ENCODE peak calls at places on chromosomes 2 and 18, in six cellular contexts. One of them, this sample, is unnamed.

GRCh38 chr18:31680836-31681568 is 3.4 kb downstream of the B4GALT6 start:
- DNase-seq in HFF-Myc: no peak
- DNase-seq in cardiac muscle cell: no peak
- DNase-seq in PC-9: no peak
- DNase-seq in lung: no peak
- DNase-seq in fibroblast of lung: no peak
- DNase-seq in this sample: no peak

GRCh38 chr18:22841840-22842239 is 91.3 kb upstream of the RBBP8 start:
- DNase-seq in HFF-Myc: no peak
- DNase-seq in cardiac muscle cell: peak
- DNase-seq in PC-9: no peak
- DNase-seq in lung: no peak
- DNase-seq in fibroblast of lung: no peak
- DNase-seq in this sample: peak

GRCh38 chr2:75007819-75008218 is 49.4 kb downstream of the POLE4 start:
- DNase-seq in HFF-Myc: no peak
- DNase-seq in cardiac muscle cell: no peak
- DNase-seq in PC-9: no peak
- DNase-seq in lung: no peak
- DNase-seq in fibroblast of lung: no peak
- DNase-seq in this sample: no peak

GRCh38 chr2:169479257-169480078 is at the start of gene BBS5:
- DNase-seq in HFF-Myc: peak
- DNase-seq in cardiac muscle cell: peak
- DNase-seq in PC-9: no peak
- DNase-seq in lung: peak
- DNase-seq in fibroblast of lung: peak
- DNase-seq in this sample: peak

GRCh38 chr18:46596119-46596518 is 60.9 kb downstream of the LOXHD1 start:
- DNase-seq in HFF-Myc: peak
- DNase-seq in cardiac muscle cell: no peak
- DNase-seq in PC-9: no peak
- DNase-seq in lung: no peak
- DNase-seq in fibroblast of lung: no peak
- DNase-seq in this sample: no peak

GRCh38 chr2:88265352-88265960 is 95.3 kb downstream of the THNSL2 start:
- DNase-seq in HFF-Myc: peak
- DNase-seq in cardiac muscle cell: peak
- DNase-seq in PC-9: no peak
- DNase-seq in lung: no peak
- DNase-seq in fibroblast of lung: peak
- DNase-seq in this sample: no peak

GRCh38 chr18:56257215-56257614 is 381.2 kb downstream of the TXNL1 start:
- DNase-seq in HFF-Myc: no peak
- DNase-seq in cardiac muscle cell: peak
- DNase-seq in PC-9: peak
- DNase-seq in lung: no peak
- DNase-seq in fibroblast of lung: peak
- DNase-seq in this sample: peak

GRCh38 chr2:195395351-195395750 is 261.7 kb upstream of the SLC39A10 start:
- DNase-seq in HFF-Myc: no peak
- DNase-seq in cardiac muscle cell: peak
- DNase-seq in PC-9: no peak
- DNase-seq in lung: no peak
- DNase-seq in fibroblast of lung: peak
- DNase-seq in this sample: no peak

GRCh38 chr2:241820625-241821384 is 11.8 kb downstream of the NEU4 start:
- DNase-seq in HFF-Myc: no peak
- DNase-seq in cardiac muscle cell: no peak
- DNase-seq in PC-9: no peak
- DNase-seq in lung: no peak
- DNase-seq in fibroblast of lung: no peak
- DNase-seq in this sample: no peak

GRCh38 chr18:47296462-47296861 is 45.0 kb upstream of the SKOR2 start:
- DNase-seq in HFF-Myc: no peak
- DNase-seq in cardiac muscle cell: no peak
- DNase-seq in PC-9: no peak
- DNase-seq in lung: no peak
- DNase-seq in fibroblast of lung: no peak
- DNase-seq in this sample: no peak

GRCh38 chr2:121095257-121096080 is 189.5 kb downstream of the TFCP2L1 start:
- DNase-seq in HFF-Myc: no peak
- DNase-seq in cardiac muscle cell: peak
- DNase-seq in PC-9: peak
- DNase-seq in lung: peak
- DNase-seq in fibroblast of lung: peak
- DNase-seq in this sample: no peak

GRCh38 chr2:2320486-2321249 is 10.4 kb downstream of the MYT1L start:
- DNase-seq in HFF-Myc: no peak
- DNase-seq in cardiac muscle cell: no peak
- DNase-seq in PC-9: no peak
- DNase-seq in lung: no peak
- DNase-seq in fibroblast of lung: no peak
- DNase-seq in this sample: no peak

GRCh38 chr2:100104718-100105677 is 37.4 kb downstream of the AFF3 start:
- DNase-seq in HFF-Myc: no peak
- DNase-seq in cardiac muscle cell: peak
- DNase-seq in PC-9: no peak
- DNase-seq in lung: no peak
- DNase-seq in fibroblast of lung: peak
- DNase-seq in this sample: no peak

GRCh38 chr18:4248686-4249085 is 206.4 kb downstream of the DLGAP1 start:
- DNase-seq in HFF-Myc: no peak
- DNase-seq in cardiac muscle cell: no peak
- DNase-seq in PC-9: no peak
- DNase-seq in lung: no peak
- DNase-seq in fibroblast of lung: no peak
- DNase-seq in this sample: no peak

GRCh38 chr2:205686231-205687017 is 4.1 kb downstream of the NRP2 start:
- DNase-seq in HFF-Myc: no peak
- DNase-seq in cardiac muscle cell: peak
- DNase-seq in PC-9: no peak
- DNase-seq in lung: no peak
- DNase-seq in fibroblast of lung: peak
- DNase-seq in this sample: no peak

GRCh38 chr18:42514522-42514921 is 559.5 kb downstream of the PIK3C3 start:
- DNase-seq in HFF-Myc: no peak
- DNase-seq in cardiac muscle cell: no peak
- DNase-seq in PC-9: no peak
- DNase-seq in lung: no peak
- DNase-seq in fibroblast of lung: no peak
- DNase-seq in this sample: no peak

GRCh38 chr18:9941660-9942059 is 27.8 kb downstream of the VAPA start:
- DNase-seq in HFF-Myc: no peak
- DNase-seq in cardiac muscle cell: no peak
- DNase-seq in PC-9: no peak
- DNase-seq in lung: no peak
- DNase-seq in fibroblast of lung: no peak
- DNase-seq in this sample: no peak

GRCh38 chr2:165778653-165779451 is 15.2 kb downstream of the GALNT3 start:
- DNase-seq in HFF-Myc: no peak
- DNase-seq in cardiac muscle cell: peak
- DNase-seq in PC-9: no peak
- DNase-seq in lung: no peak
- DNase-seq in fibroblast of lung: no peak
- DNase-seq in this sample: no peak

GRCh38 chr2:136211671-136212070 is 93.7 kb upstream of the CXCR4 start:
- DNase-seq in HFF-Myc: no peak
- DNase-seq in cardiac muscle cell: no peak
- DNase-seq in PC-9: no peak
- DNase-seq in lung: no peak
- DNase-seq in fibroblast of lung: no peak
- DNase-seq in this sample: no peak

GRCh38 chr18:37042381-37042780 is 213.5 kb downstream of the KIAA1328 start:
- DNase-seq in HFF-Myc: no peak
- DNase-seq in cardiac muscle cell: no peak
- DNase-seq in PC-9: no peak
- DNase-seq in lung: no peak
- DNase-seq in fibroblast of lung: no peak
- DNase-seq in this sample: no peak

GRCh38 chr2:110854355-110855081 is 122.1 kb downstream of the ACOXL start:
- DNase-seq in HFF-Myc: no peak
- DNase-seq in cardiac muscle cell: no peak
- DNase-seq in PC-9: no peak
- DNase-seq in lung: no peak
- DNase-seq in fibroblast of lung: no peak
- DNase-seq in this sample: no peak

GRCh38 chr18:61554946-61555361 is 221.7 kb downstream of the CDH20 start:
- DNase-seq in HFF-Myc: no peak
- DNase-seq in cardiac muscle cell: no peak
- DNase-seq in PC-9: no peak
- DNase-seq in lung: no peak
- DNase-seq in fibroblast of lung: no peak
- DNase-seq in this sample: no peak

GRCh38 chr2:11583840-11584529 is 50.1 kb downstream of the GREB1 start:
- DNase-seq in HFF-Myc: peak
- DNase-seq in cardiac muscle cell: peak
- DNase-seq in PC-9: peak
- DNase-seq in lung: peak
- DNase-seq in fibroblast of lung: peak
- DNase-seq in this sample: peak

GRCh38 chr2:99910903-99911302 is 231.5 kb downstream of the AFF3 start:
- DNase-seq in HFF-Myc: no peak
- DNase-seq in cardiac muscle cell: no peak
- DNase-seq in PC-9: no peak
- DNase-seq in lung: no peak
- DNase-seq in fibroblast of lung: no peak
- DNase-seq in this sample: no peak

GRCh38 chr18:65146615-65147014 is 604.2 kb upstream of the CDH7 start:
- DNase-seq in HFF-Myc: no peak
- DNase-seq in cardiac muscle cell: no peak
- DNase-seq in PC-9: no peak
- DNase-seq in lung: no peak
- DNase-seq in fibroblast of lung: no peak
- DNase-seq in this sample: no peak

GRCh38 chr2:37506407-37507068 is 162.1 kb downstream of the QPCT start:
- DNase-seq in HFF-Myc: no peak
- DNase-seq in cardiac muscle cell: peak
- DNase-seq in PC-9: no peak
- DNase-seq in lung: no peak
- DNase-seq in fibroblast of lung: peak
- DNase-seq in this sample: peak

GRCh38 chr2:218168635-218169462 is 2.1 kb upstream of the CXCR1 start:
- DNase-seq in HFF-Myc: no peak
- DNase-seq in cardiac muscle cell: peak
- DNase-seq in PC-9: no peak
- DNase-seq in lung: peak
- DNase-seq in fibroblast of lung: peak
- DNase-seq in this sample: no peak

GRCh38 chr2:125630377-125630776 is 1025.6 kb upstream of the GYPC start:
- DNase-seq in HFF-Myc: no peak
- DNase-seq in cardiac muscle cell: no peak
- DNase-seq in PC-9: no peak
- DNase-seq in lung: no peak
- DNase-seq in fibroblast of lung: no peak
- DNase-seq in this sample: no peak

GRCh38 chr2:118056165-118056534 is 32.1 kb upstream of the INSIG2 start:
- DNase-seq in HFF-Myc: no peak
- DNase-seq in cardiac muscle cell: no peak
- DNase-seq in PC-9: peak
- DNase-seq in lung: no peak
- DNase-seq in fibroblast of lung: no peak
- DNase-seq in this sample: no peak
- H3K4me3 ChIP-seq in HFF-Myc: no peak
- H3K4me3 ChIP-seq in cardiac muscle cell: no peak
- H3K4me3 ChIP-seq in PC-9: no peak
- H3K4me3 ChIP-seq in lung: no peak
- H3K4me3 ChIP-seq in fibroblast of lung: no peak
- H3K4me3 ChIP-seq in this sample: no peak

DNA sequence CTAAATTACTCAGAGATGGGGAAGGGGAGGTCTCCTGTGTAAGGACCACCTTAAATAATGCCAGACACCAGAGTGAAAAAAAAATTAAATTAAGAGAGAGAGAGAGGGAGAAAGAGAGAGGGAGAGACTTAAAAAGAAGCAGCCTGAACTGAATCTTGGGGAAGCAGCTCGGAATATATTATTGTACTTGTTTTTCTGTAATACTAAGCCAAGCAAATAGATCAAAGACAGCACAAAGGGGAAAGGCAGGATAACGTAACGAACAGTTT is 4.6 kb downstream of the ZEB2 start:
- DNase-seq in HFF-Myc: no peak
- DNase-seq in cardiac muscle cell: no peak
- DNase-seq in PC-9: no peak
- DNase-seq in lung: no peak
- DNase-seq in fibroblast of lung: no peak
- DNase-seq in this sample: no peak
- H3K4me3 ChIP-seq in HFF-Myc: peak
- H3K4me3 ChIP-seq in cardiac muscle cell: peak
- H3K4me3 ChIP-seq in PC-9: no peak
- H3K4me3 ChIP-seq in lung: peak
- H3K4me3 ChIP-seq in fibroblast of lung: peak
- H3K4me3 ChIP-seq in this sample: peak

DNA sequence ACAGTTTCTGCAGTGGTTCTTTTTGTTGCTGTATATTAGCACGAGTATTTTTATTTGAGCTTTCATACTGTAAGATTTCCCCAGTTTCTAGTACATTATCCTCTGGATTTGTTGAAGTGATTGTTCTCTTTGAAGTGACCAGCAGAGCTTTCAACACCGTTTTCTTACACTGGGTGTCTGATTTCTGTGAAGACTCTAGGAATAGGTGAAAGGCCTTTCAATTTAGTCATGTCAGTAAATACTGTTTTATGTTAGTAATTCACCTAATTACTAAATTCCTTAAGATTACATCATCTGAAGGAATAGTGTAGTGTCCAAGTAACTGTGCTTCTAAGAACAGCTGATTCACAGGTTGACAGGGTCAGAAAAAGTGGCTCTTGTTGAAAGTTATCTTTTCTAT is 2.3 kb downstream of the PPM1B start:
- DNase-seq in HFF-Myc: no peak
- DNase-seq in cardiac muscle cell: peak
- DNase-seq in PC-9: peak
- DNase-seq in lung: no peak
- DNase-seq in fibroblast of lung: peak
- DNase-seq in this sample: peak
- H3K4me3 ChIP-seq in HFF-Myc: peak
- H3K4me3 ChIP-seq in cardiac muscle cell: peak
- H3K4me3 ChIP-seq in PC-9: peak
- H3K4me3 ChIP-seq in lung: no peak
- H3K4me3 ChIP-seq in fibroblast of lung: peak
- H3K4me3 ChIP-seq in this sample: peak

DNA sequence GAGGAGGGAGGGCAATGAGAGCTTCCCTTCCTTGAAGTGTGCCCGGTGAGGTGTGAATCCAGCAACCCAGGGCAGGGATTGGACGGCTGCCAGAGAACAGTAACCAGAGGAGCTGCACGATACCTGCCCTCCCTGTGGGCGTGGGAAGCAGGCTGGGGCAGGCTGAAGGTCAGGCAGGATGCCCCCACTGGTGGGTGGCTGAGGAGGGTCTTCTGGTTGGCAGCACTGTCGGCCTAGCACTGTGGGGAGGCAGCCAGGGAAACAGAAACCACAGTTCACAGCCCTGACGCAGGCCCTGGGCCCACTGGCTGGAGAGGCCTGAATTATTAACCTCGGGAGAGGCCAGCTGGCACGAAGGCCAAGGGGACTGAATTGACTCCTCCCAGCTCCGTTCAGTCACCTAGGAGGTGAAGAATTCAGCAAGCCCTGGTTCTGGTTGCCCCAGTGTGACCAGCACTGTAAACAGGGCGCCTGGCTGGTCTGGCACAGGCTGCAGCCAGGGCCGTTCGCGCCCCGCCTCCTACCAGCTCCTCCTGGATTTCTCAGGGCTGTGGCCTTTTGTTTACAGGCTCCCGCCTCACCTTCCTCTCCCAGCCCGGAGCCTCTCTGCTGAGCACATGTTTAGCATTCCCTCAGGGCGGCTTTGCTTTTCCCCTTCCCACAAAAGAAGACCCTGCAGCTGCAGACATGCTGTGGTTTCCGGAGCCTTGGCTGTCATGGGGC is 97.7 kb downstream of the B3GNT2 start:
- DNase-seq in HFF-Myc: no peak
- DNase-seq in cardiac muscle cell: peak
- DNase-seq in PC-9: peak
- DNase-seq in lung: peak
- DNase-seq in fibroblast of lung: peak
- DNase-seq in this sample: no peak
- H3K4me3 ChIP-seq in HFF-Myc: no peak
- H3K4me3 ChIP-seq in cardiac muscle cell: no peak
- H3K4me3 ChIP-seq in PC-9: peak
- H3K4me3 ChIP-seq in lung: no peak
- H3K4me3 ChIP-seq in fibroblast of lung: no peak
- H3K4me3 ChIP-seq in this sample: no peak

This sample was measured in retinal pigment epithelial cell.